ENCODE peak calls at places on chromosome 1, in seven cellular contexts. A is right lobe of liver, U is heart right ventricle, I is endodermal cell, G is kidney, Z is choroid plexus epithelial cell, Q is thoracic aorta. O is an unnamed sample.

GRCh38 chr1:108592030-108592759 is 32.3 kb downstream of the EEIG2 start:
- DNase-seq in Z (peak), I (no peak), U (no peak), A (no peak), Q (no peak), G (no peak), O (no peak)

GRCh38 chr1:53343831-53344668 is 16.2 kb upstream of the LRP8 start:
- DNase-seq in Z (peak), U (no peak), A (peak), I (peak), Q (no peak), G (peak), O (peak)

GRCh38 chr1:50940291-50940690 is 19.8 kb downstream of the FAF1 start:
- DNase-seq in A (no peak), Q (no peak), Z (no peak), I (no peak), G (no peak), U (no peak), O (no peak)

GRCh38 chr1:182833271-182833670 is 5.9 kb upstream of the DHX9 start:
- DNase-seq in A (no peak), I (no peak), Z (peak), U (no peak), G (no peak), Q (no peak), O (no peak)

GRCh38 chr1:211349730-211350129 is 23.1 kb downstream of the TRAF5 start:
- DNase-seq in U (no peak), Q (no peak), I (peak), Z (no peak), G (no peak), A (no peak), O (no peak)

GRCh38 chr1:1181129-1181937 is 7.7 kb downstream of the TTLL10 start:
- DNase-seq in Q (no peak), U (no peak), A (peak), Z (no peak), G (peak), I (peak), O (no peak)

GRCh38 chr1:204443871-204444581 is 32.4 kb upstream of the PPP1R15B start:
- DNase-seq in Q (no peak), I (no peak), A (no peak), U (no peak), G (no peak), Z (peak), O (no peak)

GRCh38 chr1:150789396-150789795 is 18.7 kb downstream of the CTSK start:
- DNase-seq in A (no peak), Z (no peak), Q (no peak), G (no peak), I (peak), U (no peak), O (no peak)

GRCh38 chr1:6251233-6251632 is 7.3 kb downstream of the HES3 start:
- DNase-seq in Q (no peak), A (no peak), I (peak), Z (no peak), G (peak), U (no peak), O (no peak)

GRCh38 chr1:46488343-46489168 is 1.1 kb upstream of the DMBX1 start:
- DNase-seq in Q (no peak), I (peak), G (peak), A (peak), U (no peak), Z (peak), O (no peak)

GRCh38 chr1:46485564-46486431 is 3.8 kb upstream of the DMBX1 start:
- DNase-seq in U (no peak), Z (no peak), I (no peak), Q (no peak), G (no peak), A (peak), O (no peak)

GRCh38 chr1:46486432-46487015 is 3.1 kb upstream of the DMBX1 start:
- DNase-seq in A (no peak), I (no peak), Z (no peak), G (no peak), U (no peak), Q (no peak), O (no peak)

GRCh38 chr1:46489169-46489637 is 433 bp upstream of the DMBX1 start:
- DNase-seq in Q (no peak), G (no peak), A (no peak), Z (no peak), I (no peak), U (no peak), O (no peak)

GRCh38 chr1:46487818-46488218 is 1.8 kb upstream of the DMBX1 start:
- DNase-seq in A (peak), I (peak), U (no peak), Z (peak), G (no peak), Q (no peak), O (no peak)
- TF ChIP-seq CTCF in A (no peak), I (peak), U (no peak), Z (peak), G (no peak), Q (no peak), O (no peak)

GRCh38 chr1:91020486-91020885 is 1.3 kb downstream of the ZNF644 start:
- DNase-seq in U (no peak), Q (no peak), A (no peak), Z (peak), I (no peak), G (no peak), O (no peak)

GRCh38 chr1:91024501-91025119 is 2.8 kb upstream of the ZNF644 start:
- DNase-seq in Q (no peak), U (no peak), G (no peak), I (no peak), Z (no peak), A (no peak), O (no peak)

GRCh38 chr1:91022518-91022929 is 689 bp upstream of the ZNF644 start:
- DNase-seq in A (no peak), U (no peak), I (no peak), Q (no peak), Z (no peak), G (no peak), O (no peak)

GRCh38 chr1:91020967-91021685 is 709 bp downstream of the ZNF644 start:
- DNase-seq in Q (peak), U (peak), I (peak), Z (peak), A (peak), G (peak), O (peak)

DNA sequence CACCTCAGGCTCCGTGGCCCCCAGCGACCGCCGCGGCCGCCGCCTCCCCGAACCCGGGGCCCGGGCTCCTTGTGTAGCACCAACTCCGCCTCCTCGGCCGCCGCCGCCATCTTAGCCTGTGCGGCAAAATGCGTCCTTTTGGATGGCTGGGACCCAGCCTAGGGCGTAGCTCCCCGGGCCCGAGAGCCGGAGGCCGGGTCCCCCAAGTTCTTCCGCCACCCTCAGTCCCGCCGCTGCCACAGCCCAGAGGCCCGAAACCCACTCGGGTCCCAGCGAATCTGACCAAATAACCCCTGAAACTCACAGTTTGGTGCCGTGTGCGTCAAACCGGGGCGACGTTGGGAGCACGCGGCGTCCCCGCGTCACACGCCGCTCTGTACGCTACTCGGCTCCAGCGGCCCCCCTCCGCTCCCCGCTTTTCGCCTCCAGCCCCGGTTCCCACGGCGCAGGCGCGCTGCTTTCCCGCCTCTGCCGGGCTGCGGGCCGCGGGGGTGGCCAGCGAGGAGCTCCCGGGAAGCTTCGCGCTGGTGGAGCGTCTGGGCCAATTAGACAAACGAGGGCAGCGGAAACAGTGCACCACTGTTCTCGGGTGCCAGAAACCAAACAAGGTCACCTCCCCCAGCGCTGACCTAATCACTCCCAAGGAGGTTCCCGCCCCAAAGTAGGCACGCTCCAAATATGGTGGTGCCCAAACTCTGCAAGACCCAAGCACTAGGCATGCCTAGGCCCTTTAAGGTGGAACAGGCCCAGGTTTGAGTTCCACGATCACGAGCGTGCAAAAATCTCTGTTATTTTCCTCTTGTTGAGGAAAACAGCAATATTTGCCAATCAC is at the start of gene ZNF644:
- DNase-seq in G (peak), A (peak), Z (peak), U (peak), I (peak), Q (peak), O (peak)
- TF ChIP-seq CTCF in G (no peak), A (no peak), Z (no peak), U (no peak), I (no peak), Q (no peak), O (no peak)

DNA sequence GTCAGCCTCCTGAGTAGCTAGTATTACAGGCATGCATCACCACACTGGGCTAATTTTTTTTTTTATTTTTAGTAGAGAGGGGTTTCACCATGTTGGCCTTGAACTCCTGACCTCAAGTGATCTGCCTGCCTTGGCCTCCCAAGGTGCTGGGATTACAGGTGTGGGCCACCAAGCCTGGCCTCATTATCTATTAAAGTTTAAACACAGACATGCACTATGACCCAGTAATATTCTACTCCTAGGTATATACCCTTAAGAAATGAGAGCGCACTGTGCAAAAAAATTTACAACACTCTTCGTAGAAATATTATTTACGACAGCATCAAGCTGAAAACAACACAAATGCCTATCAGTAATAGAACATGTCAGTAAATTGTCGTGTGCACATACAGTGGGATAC is 18.6 kb upstream of the SH2D1B start:
- DNase-seq in A (no peak), U (no peak), Z (no peak), Q (no peak), I (no peak), G (no peak), O (no peak)
- TF ChIP-seq CTCF in A (no peak), U (no peak), Z (no peak), Q (no peak), I (no peak), G (no peak), O (no peak)

DNA sequence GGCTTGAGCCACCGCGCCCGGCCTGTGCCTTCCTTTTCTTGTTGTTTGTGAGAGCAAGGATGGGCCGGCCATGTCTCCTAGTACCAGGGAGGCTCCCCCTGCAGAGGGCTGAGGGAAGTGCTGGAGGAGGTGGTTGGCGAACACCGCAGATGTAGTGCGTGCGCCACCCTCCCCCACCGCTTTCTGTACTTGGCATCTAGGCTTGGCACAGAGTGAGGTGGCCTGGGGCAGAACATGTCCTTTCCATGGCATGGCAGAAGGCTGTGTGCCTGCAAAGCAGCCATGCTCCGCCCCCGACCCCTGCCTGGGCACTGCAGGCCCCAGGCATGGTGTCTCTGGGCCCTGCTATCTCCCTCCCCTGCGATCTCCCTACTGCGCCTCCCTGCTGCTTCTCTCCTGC is 30.7 kb downstream of the ALPL start:
- DNase-seq in I (peak), A (peak), G (no peak), U (peak), Z (peak), Q (no peak), O (no peak)
- TF ChIP-seq CTCF in I (peak), A (peak), G (no peak), U (peak), Z (peak), Q (no peak), O (no peak)

DNA sequence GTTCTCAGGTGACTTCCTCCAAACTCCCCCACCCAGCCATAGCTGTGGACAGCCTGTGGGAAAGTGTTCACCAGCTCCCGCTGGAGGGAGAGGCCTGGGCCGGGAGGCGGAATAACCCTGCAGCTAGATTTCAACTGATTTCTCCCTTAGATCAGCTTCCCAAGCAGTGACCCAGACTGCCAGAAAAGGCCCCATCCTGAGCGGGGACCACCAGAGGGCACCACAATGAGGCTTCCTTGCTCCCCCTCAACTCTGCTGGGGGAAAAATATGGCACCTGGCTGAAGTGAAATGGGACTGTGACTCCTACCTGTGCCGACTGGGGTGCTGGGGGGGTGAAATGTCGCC is 50.8 kb downstream of the RHBG start:
- DNase-seq in Q (no peak), G (no peak), A (no peak), U (no peak), Z (no peak), I (peak), O (no peak)
- TF ChIP-seq CTCF in Q (no peak), G (no peak), A (no peak), U (no peak), Z (peak), I (peak), O (no peak)

O was measured in mesothelial cell of epicardium.